ENCODE peak calls at places on chromosomes 4 and X, in nine cellular contexts. Q, B, D, P, A, V, O, S and M are unnamed samples.

GRCh38 chr4:168876106-168876505 is 133.9 kb downstream of the CBR4 start:
- DNase-seq in Q (no peak), B (no peak), D (no peak), P (no peak), A (no peak), V (no peak), O (no peak), S (no peak), M (no peak)

GRCh38 chr4:121370729-121371325 is 10.0 kb downstream of the QRFPR start:
- DNase-seq in Q (peak; percentile 32), B (peak; percentile 64), D (peak; percentile 34), P (no peak), A (no peak), V (no peak), O (no peak), S (no peak), M (no peak)

GRCh38 chrX:132875705-132876508 is 82.5 kb downstream of the HS6ST2 start:
- DNase-seq in Q (no peak), B (no peak), D (no peak), P (no peak), A (no peak), V (no peak), O (no peak), S (no peak), M (no peak)

GRCh38 chr4:7144374-7145290 is 47.7 kb upstream of the SORCS2 start:
- DNase-seq in Q (no peak), B (no peak), D (no peak), P (no peak), A (no peak), V (no peak), O (no peak), S (no peak), M (no peak)

GRCh38 chr4:71009796-71010588 is 16.5 kb downstream of the DCK start:
- DNase-seq in Q (peak; percentile 50), B (peak; percentile 71), D (no peak), P (no peak), A (no peak), V (no peak), O (no peak), S (no peak), M (no peak)

GRCh38 chr4:186473933-186474332 is 81.4 kb downstream of the MTNR1A start:
- DNase-seq in Q (no peak), B (no peak), D (no peak), P (no peak), A (no peak), V (no peak), O (no peak), S (no peak), M (no peak)

GRCh38 chr4:173257732-173258717 is 76.1 kb downstream of the HMGB2 start:
- DNase-seq in Q (peak; percentile 44), B (peak; percentile 83), D (peak; percentile 56), P (no peak), A (peak; percentile 51), V (no peak), O (peak; percentile 28), S (no peak), M (peak; percentile 87)

GRCh38 chr4:138775890-138776289 is 239.7 kb upstream of the NOCT start:
- DNase-seq in Q (peak; percentile 18), B (no peak), D (peak; percentile 32), P (no peak), A (no peak), V (no peak), O (no peak), S (no peak), M (no peak)

GRCh38 chrX:49053223-49054072 is 5.4 kb upstream of the CCDC120 start:
- DNase-seq in Q (peak; percentile 79), B (peak; percentile 57), D (peak; percentile 56), P (peak; percentile 85), A (peak; percentile 75), V (peak; percentile 35), O (peak; percentile 42), S (no peak), M (no peak)

GRCh38 chr4:8071741-8072140 is 86.9 kb downstream of the ABLIM2 start:
- DNase-seq in Q (no peak), B (no peak), D (no peak), P (peak; percentile 78), A (peak; percentile 30), V (no peak), O (no peak), S (no peak), M (no peak)

GRCh38 chr4:169362607-169363006 is 91.9 kb upstream of the SH3RF1 start:
- DNase-seq in Q (no peak), B (no peak), D (peak; percentile 32), P (no peak), A (no peak), V (no peak), O (no peak), S (no peak), M (no peak)

GRCh38 chr4:173909294-173909693 is 374.2 kb downstream of the FBXO8 start:
- DNase-seq in Q (no peak), B (no peak), D (no peak), P (no peak), A (no peak), V (no peak), O (no peak), S (no peak), M (no peak)

GRCh38 chrX:51894697-51895336 is 1.4 kb downstream of the MAGED1 start:
- DNase-seq in Q (peak; percentile 39), B (peak; percentile 29), D (no peak), P (peak; percentile 24), A (no peak), V (no peak), O (no peak), S (no peak), M (no peak)

GRCh38 chrX:153641575-153642312 is 5.3 kb upstream of the DUSP9 start:
- DNase-seq in Q (no peak), B (no peak), D (no peak), P (no peak), A (no peak), V (no peak), O (no peak), S (no peak), M (no peak)

GRCh38 chrX:41452565-41452964 is 5.4 kb downstream of the NYX start:
- DNase-seq in Q (no peak), B (no peak), D (no peak), P (no peak), A (no peak), V (no peak), O (no peak), S (no peak), M (no peak)

GRCh38 chr4:20773144-20773997 is 73.1 kb downstream of the PACRGL start:
- DNase-seq in Q (peak; percentile 41), B (peak; percentile 81), D (peak; percentile 31), P (no peak), A (peak; percentile 47), V (no peak), O (peak; percentile 5), S (peak; percentile 7), M (no peak)

GRCh38 chr4:47463235-47463956 is at the start of gene COMMD8:
- DNase-seq in Q (peak; percentile 95), B (peak; percentile 97), D (peak; percentile 98), P (peak; percentile 99), A (peak; percentile 99), V (peak; percentile 94), O (peak; percentile 95), S (peak; percentile 89), M (peak; percentile 98)
- TF ChIP-seq CTCF in Q (peak; percentile 33), B (peak; percentile 14), D (peak; percentile 74), P (no peak), A (peak; percentile 42), V (no peak), O (no peak), S (peak; percentile 27), M (peak; percentile 49)

DNA sequence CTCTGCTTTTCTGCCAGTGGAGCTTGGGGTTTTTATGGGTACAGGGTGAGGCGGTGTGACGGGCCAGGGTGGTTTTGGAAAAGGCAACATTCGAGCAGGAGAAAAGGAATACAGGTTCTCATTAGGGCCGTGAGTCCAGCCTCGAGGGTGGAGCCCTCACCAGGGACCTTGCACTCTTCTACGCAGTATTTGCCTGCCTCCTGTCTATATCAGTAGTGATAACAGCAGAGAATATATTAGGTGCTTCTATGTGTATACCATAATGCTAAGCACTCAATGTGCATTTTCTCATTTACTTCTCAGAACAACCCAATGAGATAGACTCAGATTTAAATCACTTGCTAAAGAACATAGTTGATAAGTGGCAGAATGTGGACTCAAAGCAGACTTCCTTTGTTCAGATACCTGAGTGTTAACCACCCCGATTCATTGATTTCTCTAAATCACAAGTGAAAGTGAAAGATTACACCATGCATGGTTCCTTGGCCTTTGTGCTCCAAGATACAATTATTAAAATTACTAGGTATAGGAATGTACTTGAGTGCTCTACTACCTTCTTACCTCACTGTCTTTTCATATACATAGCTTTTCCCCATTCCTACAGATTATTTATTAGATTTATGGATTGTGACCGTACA is 404.0 kb downstream of the PCDH7 start:
- DNase-seq in Q (no peak), B (no peak), D (no peak), P (no peak), A (no peak), V (no peak), O (no peak), S (no peak), M (no peak)
- TF ChIP-seq CTCF in Q (no peak), B (no peak), D (no peak), P (no peak), A (no peak), V (no peak), O (no peak), S (no peak), M (no peak)

DNA sequence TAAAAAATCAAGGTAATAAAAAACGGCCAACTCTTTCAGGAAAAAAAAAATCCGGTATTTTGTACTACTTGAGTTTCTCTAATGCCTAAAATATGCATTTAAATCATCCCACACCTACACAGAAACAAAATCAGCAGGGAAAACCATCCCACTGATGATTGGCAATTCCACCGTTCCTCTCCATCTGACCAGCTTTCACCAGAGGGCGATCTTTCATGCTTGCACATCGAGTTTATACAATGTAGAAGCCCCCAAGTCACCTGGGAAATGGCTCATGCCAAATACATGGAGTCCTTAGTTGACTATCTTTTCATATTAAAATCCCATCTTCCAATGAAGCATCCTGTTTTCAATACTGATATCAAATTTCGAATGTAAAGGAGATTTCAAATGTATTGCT is 69.2 kb downstream of the PTCHD1 start:
- DNase-seq in Q (no peak), B (no peak), D (no peak), P (no peak), A (no peak), V (no peak), O (no peak), S (no peak), M (no peak)
- TF ChIP-seq CTCF in Q (no peak), B (peak; percentile 13), D (no peak), P (no peak), A (no peak), V (no peak), O (no peak), S (no peak), M (peak; percentile 12)

GRCh38 chrX:97367149-97367548 is 483.4 kb downstream of the RPA4 start:
- DNase-seq in Q (no peak), B (peak; percentile 47), D (no peak), P (no peak), A (no peak), V (no peak), O (no peak), S (peak; percentile 15), M (no peak)

GRCh38 chrX:97374266-97374665 is 490.6 kb downstream of the RPA4 start:
- DNase-seq in Q (no peak), B (no peak), D (no peak), P (no peak), A (no peak), V (no peak), O (no peak), S (no peak), M (no peak)

GRCh38 chrX:97366246-97366645 is 482.5 kb downstream of the RPA4 start:
- DNase-seq in Q (no peak), B (peak; percentile 17), D (no peak), P (no peak), A (no peak), V (no peak), O (no peak), S (no peak), M (no peak)

GRCh38 chrX:97372006-97372766 is 488.5 kb downstream of the RPA4 start:
- DNase-seq in Q (no peak), B (no peak), D (peak; percentile 38), P (no peak), A (no peak), V (no peak), O (no peak), S (no peak), M (no peak)
- TF ChIP-seq CTCF in Q (no peak), B (no peak), D (no peak), P (no peak), A (no peak), V (no peak), O (no peak), S (no peak), M (no peak)